ENCODE peak calls at places on chromosomes 3 and 15, in nine cellular contexts. T, E, U, L, D, V, H, C and J are unnamed samples.

GRCh38 chr3:21734746-21735145 is 16.3 kb downstream of the ZNF385D start:
- DNase-seq in T (no peak), E (no peak), U (no peak), L (no peak), D (no peak), V (no peak), H (no peak), C (no peak), J (no peak)

GRCh38 chr3:13420817-13421755 is 964 bp upstream of the NUP210 start:
- DNase-seq in T (no peak), E (no peak), U (peak; percentile 60), L (peak; percentile 52), D (peak; percentile 30), V (no peak), H (no peak), C (peak; percentile 60), J (peak; percentile 50)

GRCh38 chr3:42668793-42669217 is 15.3 kb downstream of the ZBTB47 start:
- DNase-seq in T (no peak), E (no peak), U (no peak), L (no peak), D (no peak), V (no peak), H (no peak), C (no peak), J (no peak)

GRCh38 chr3:110246796-110247369 is 824.7 kb upstream of the NECTIN3 start:
- DNase-seq in T (no peak), E (no peak), U (no peak), L (no peak), D (no peak), V (no peak), H (no peak), C (no peak), J (no peak)

GRCh38 chr3:172892158-172892557 is 141.6 kb downstream of the ECT2 start:
- DNase-seq in T (no peak), E (peak; percentile 47), U (no peak), L (no peak), D (no peak), V (no peak), H (no peak), C (no peak), J (no peak)

GRCh38 chr15:78242128-78242527 is 7.8 kb upstream of the ACSBG1 start:
- DNase-seq in T (no peak), E (no peak), U (peak; percentile 57), L (no peak), D (no peak), V (no peak), H (no peak), C (peak; percentile 81), J (peak; percentile 62)

GRCh38 chr3:147939425-147940196 is 530.4 kb downstream of the ZIC1 start:
- DNase-seq in T (no peak), E (no peak), U (no peak), L (no peak), D (no peak), V (no peak), H (no peak), C (no peak), J (no peak)

GRCh38 chr3:123424999-123425386 is 23.9 kb downstream of the ADCY5 start:
- DNase-seq in T (no peak), E (no peak), U (no peak), L (no peak), D (no peak), V (no peak), H (no peak), C (no peak), J (no peak)

GRCh38 chr15:61530769-61531168 is 301.7 kb upstream of the RORA start:
- DNase-seq in T (peak; percentile 2), E (no peak), U (no peak), L (no peak), D (no peak), V (no peak), H (no peak), C (peak; percentile 48), J (no peak)

GRCh38 chr15:100928632-100929280 is 9.6 kb downstream of the LRRK1 start:
- DNase-seq in T (no peak), E (no peak), U (peak; percentile 63), L (no peak), D (no peak), V (no peak), H (no peak), C (no peak), J (no peak)

GRCh38 chr3:127101411-127102067 is 91.4 kb upstream of the PRR23E start:
- DNase-seq in T (no peak), E (no peak), U (no peak), L (no peak), D (no peak), V (no peak), H (no peak), C (no peak), J (no peak)

GRCh38 chr15:32849769-32850668 is 132.2 kb downstream of the GREM1 start:
- DNase-seq in T (peak; percentile 15), E (peak; percentile 98), U (no peak), L (no peak), D (no peak), V (no peak), H (no peak), C (no peak), J (no peak)

GRCh38 chr3:129119365-129120100 is 2.1 kb downstream of the RAB43 start:
- DNase-seq in T (no peak), E (no peak), U (peak; percentile 76), L (no peak), D (peak; percentile 56), V (no peak), H (no peak), C (no peak), J (no peak)

GRCh38 chr15:65528461-65529060 is 1.7 kb upstream of the HACD3 start:
- DNase-seq in T (no peak), E (no peak), U (no peak), L (no peak), D (no peak), V (no peak), H (no peak), C (no peak), J (no peak)

GRCh38 chr15:65533057-65533752 is 2.9 kb downstream of the HACD3 start:
- DNase-seq in T (no peak), E (peak; percentile 18), U (no peak), L (no peak), D (no peak), V (no peak), H (no peak), C (no peak), J (peak; percentile 58)

GRCh38 chr15:65532738-65533051 is 2.4 kb downstream of the HACD3 start:
- DNase-seq in T (no peak), E (peak; percentile 88), U (no peak), L (no peak), D (no peak), V (no peak), H (no peak), C (no peak), J (peak; percentile 58)

GRCh38 chr15:65529754-65530317 is 427 bp upstream of the HACD3 start:
- DNase-seq in T (no peak), E (no peak), U (no peak), L (no peak), D (no peak), V (no peak), H (no peak), C (no peak), J (no peak)

GRCh38 chr15:65530318-65531111 is at the start of gene HACD3:
- DNase-seq in T (peak; percentile 80), E (peak; percentile 69), U (peak; percentile 90), L (peak; percentile 97), D (peak; percentile 90), V (peak; percentile 64), H (peak; percentile 90), C (peak; percentile 96), J (peak; percentile 96)
- TF ChIP-seq POLR2A in T (peak; percentile 82), E (no peak), U (peak; percentile 17), L (peak; percentile 80), D (no peak), V (peak; percentile 17), H (no peak), C (peak; percentile 64), J (peak; percentile 70)

DNA sequence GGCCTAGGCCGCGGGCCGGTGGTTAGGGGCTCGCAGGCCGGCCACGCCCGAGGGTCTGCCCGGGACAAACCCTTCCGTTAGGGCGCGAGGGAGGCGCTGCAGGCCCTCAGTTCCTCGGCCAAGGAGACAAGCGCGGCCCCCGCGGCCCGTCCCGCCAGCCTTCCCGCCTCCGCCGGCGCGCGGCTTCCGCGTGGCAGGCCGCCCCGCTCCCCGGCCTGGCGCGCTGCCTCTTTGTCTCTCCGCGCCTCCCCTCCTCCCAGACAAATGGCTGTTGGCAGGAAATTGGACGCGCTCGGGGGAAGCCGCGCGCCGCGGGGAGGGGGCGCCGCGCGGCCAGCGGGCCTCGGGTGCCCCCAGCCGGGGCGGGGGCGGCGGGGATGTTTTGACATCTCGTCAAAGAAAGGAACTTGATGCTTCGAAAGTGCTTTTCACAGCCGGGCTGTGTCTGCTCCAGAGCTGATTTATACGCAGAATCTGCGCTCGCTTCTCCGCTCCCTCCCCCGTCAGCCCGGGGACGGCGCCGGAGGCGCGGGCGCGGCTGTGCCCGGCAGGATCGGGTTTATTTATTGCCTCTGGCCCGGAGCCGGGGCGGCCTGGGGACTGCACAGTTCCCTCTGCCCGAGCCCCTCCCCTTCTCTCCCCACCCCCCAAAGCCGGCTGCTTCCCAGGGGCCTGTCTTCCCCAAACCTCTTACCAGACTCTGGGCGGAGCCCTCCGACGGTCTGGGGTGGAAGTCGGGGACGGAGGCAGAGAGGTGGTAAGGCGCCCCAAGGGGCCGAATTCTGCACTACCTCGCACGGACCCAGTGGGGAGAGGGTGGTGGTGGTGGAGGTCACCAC is 20.8 kb downstream of the SHF start:
- DNase-seq in T (peak; percentile 92), E (peak; percentile 75), U (peak; percentile 89), L (peak; percentile 90), D (peak; percentile 83), V (peak; percentile 68), H (peak; percentile 90), C (peak; percentile 90), J (peak; percentile 86)
- TF ChIP-seq POLR2A in T (no peak), E (peak; percentile 46), U (peak; percentile 67), L (peak; percentile 71), D (no peak), V (peak; percentile 36), H (no peak), C (peak; percentile 46), J (peak; percentile 35)

GRCh38 chr15:84734794-84735479 is 13.5 kb upstream of the ZNF592 start:
- DNase-seq in T (peak; percentile 33), E (peak; percentile 63), U (peak; percentile 87), L (peak; percentile 48), D (peak; percentile 75), V (no peak), H (peak; percentile 52), C (peak; percentile 75), J (peak; percentile 62)
- TF ChIP-seq POLR2A in T (no peak), E (no peak), U (peak; percentile 62), L (no peak), D (no peak), V (no peak), H (no peak), C (no peak), J (peak; percentile 45)

GRCh38 chr15:96331942-96332853 is 1.7 kb downstream of the NR2F2 start:
- DNase-seq in T (no peak), E (no peak), U (peak; percentile 41), L (no peak), D (no peak), V (no peak), H (no peak), C (peak; percentile 70), J (peak; percentile 0)
- TF ChIP-seq POLR2A in T (no peak), E (no peak), U (no peak), L (no peak), D (peak; percentile 15), V (peak; percentile 24), H (no peak), C (no peak), J (no peak)